ENCODE peak calls at places on chromosomes 6 and 20, in four cellular contexts. Y, N, V and G are unnamed samples.
A peak's percentile ranks its signal among the peaks of the same experiment; 100 is the strongest.

GRCh38 chr6:113873043-113873667 is 16.0 kb downstream of the MARCKS start:
- DNase-seq in Y (no peak), N (no peak), V (no peak), G (no peak)

GRCh38 chr6:30060634-30060981 is 457 bp upstream of the POLR1H start:
- DNase-seq in Y (peak; percentile 28), V (no peak), N (peak; percentile 41), G (peak; percentile 27)

GRCh38 chr6:6785163-6785521 is 196.6 kb downstream of the LY86 start:
- DNase-seq in V (no peak), Y (no peak), N (peak; percentile 14), G (no peak)

GRCh38 chr6:44942201-44942600 is 385.9 kb upstream of the RUNX2 start:
- DNase-seq in Y (no peak), N (no peak), V (no peak), G (no peak)

GRCh38 chr20:40991181-40991889 is 37.3 kb upstream of the TOP1 start:
- DNase-seq in V (no peak), Y (no peak), N (no peak), G (no peak)

GRCh38 chr20:5191829-5192569 is 65.2 kb downstream of the CDS2 start:
- DNase-seq in Y (peak; percentile 60), V (peak; percentile 57), N (peak; percentile 86), G (peak; percentile 70)

GRCh38 chr6:70413829-70414494 is 654 bp downstream of the FAM135A start:
- DNase-seq in V (no peak), Y (no peak), N (peak; percentile 8), G (no peak)

GRCh38 chr6:52503344-52503747 is 73.5 kb downstream of the TRAM2 start:
- DNase-seq in N (no peak), Y (no peak), V (no peak), G (no peak)

GRCh38 chr6:134114918-134115714 is 62.7 kb upstream of the SLC2A12 start:
- DNase-seq in Y (no peak), V (no peak), N (no peak), G (no peak)

GRCh38 chr6:69632932-69633331 is 163.9 kb downstream of the LMBRD1 start:
- DNase-seq in V (no peak), Y (no peak), N (no peak), G (no peak)

GRCh38 chr6:25311251-25311910 is 32.2 kb downstream of the CARMIL1 start:
- DNase-seq in Y (peak; percentile 30), N (peak; percentile 58), V (no peak), G (peak; percentile 28)

GRCh38 chr6:149015877-149016525 is 269.2 kb downstream of the UST start:
- DNase-seq in V (no peak), Y (no peak), N (no peak), G (no peak)

GRCh38 chr6:138099832-138100231 is 7.4 kb downstream of the PERP start:
- DNase-seq in V (peak; percentile 20), Y (peak; percentile 38), N (peak; percentile 31), G (peak; percentile 90)

GRCh38 chr6:12709116-12709515 is 7.5 kb upstream of the PHACTR1 start:
- DNase-seq in Y (peak; percentile 43), N (peak; percentile 18), V (no peak), G (no peak)

GRCh38 chr20:20549267-20549612 is 163.2 kb downstream of the RALGAPA2 start:
- DNase-seq in Y (no peak), N (no peak), V (no peak), G (no peak)

GRCh38 chr20:25315418-25316210 is 67.7 kb downstream of the PYGB start:
- DNase-seq in N (peak; percentile 30), V (no peak), Y (peak; percentile 45), G (no peak)

GRCh38 chr6:15538106-15538505 is 124.7 kb downstream of the DTNBP1 start:
- DNase-seq in N (no peak), V (no peak), Y (no peak), G (no peak)

GRCh38 chr20:3818155-3819151 is 1.9 kb upstream of the AP5S1 start:
- DNase-seq in N (peak; percentile 86), Y (peak; percentile 76), V (peak; percentile 77), G (peak; percentile 61)

GRCh38 chr6:33112148-33112547 is 36.4 kb downstream of the HLA-DPB1 start:
- DNase-seq in Y (peak; percentile 70), V (no peak), N (peak; percentile 49), G (peak; percentile 34)

GRCh38 chr20:21028921-21029320 is 77.2 kb downstream of the LINC00237 start:
- DNase-seq in Y (no peak), N (no peak), V (no peak), G (no peak)

GRCh38 chr20:47907031-47907670 is 121.9 kb upstream of the SULF2 start:
- DNase-seq in N (no peak), V (no peak), Y (no peak), G (no peak)